ENCODE peak calls at places on chromosomes 4 and X, in four cellular contexts. T, H, M and K are unnamed samples.

GRCh38 chrX:786441-786881 is 155.9 kb downstream of the SHOX start:
- DNase-seq in T (peak), H (no peak), M (no peak), K (no peak)

GRCh38 chr4:6778435-6778834 is 4.1 kb upstream of the KIAA0232 start:
- DNase-seq in T (no peak), H (no peak), M (no peak), K (no peak)

GRCh38 chr4:81814909-81815539 is 343.3 kb upstream of the RASGEF1B start:
- DNase-seq in T (no peak), H (no peak), M (no peak), K (no peak)

GRCh38 chrX:120271218-120271617 is 20.6 kb downstream of the ZBTB33 start:
- DNase-seq in T (no peak), H (no peak), M (no peak), K (no peak)

GRCh38 chr4:183299464-183299863 is 20.6 kb downstream of the CLDN22 start:
- DNase-seq in T (no peak), H (no peak), M (no peak), K (no peak)

GRCh38 chrX:9861711-9862110 is 75.5 kb downstream of the SHROOM2 start:
- DNase-seq in T (no peak), H (no peak), M (no peak), K (no peak)

GRCh38 chr4:84583871-84584373 is 995 bp downstream of the CDS1 start:
- DNase-seq in T (no peak), H (no peak), M (no peak), K (no peak)

GRCh38 chr4:100208964-100209363 is 18.7 kb upstream of the DDIT4L start:
- DNase-seq in T (no peak), H (no peak), M (no peak), K (no peak)